ENCODE peak calls at places on chromosome 21, in four cellular contexts. S, K, N and C are unnamed samples.

GRCh38 chr21:35586305-35586704 is 474.0 kb downstream of the SETD4 start:
- DNase-seq in N (no peak), K (no peak), S (no peak), C (no peak)

GRCh38 chr21:45470087-45470515 is 65.1 kb downstream of the COL18A1 start:
- DNase-seq in N (peak; percentile 66), S (no peak), K (peak; percentile 76), C (no peak)

GRCh38 chr21:34530264-34530663 is 18.3 kb upstream of the KCNE1 start:
- DNase-seq in S (peak; percentile 84), K (peak; percentile 56), N (no peak), C (no peak)

GRCh38 chr21:37548521-37548981 is 182.0 kb downstream of the DYRK1A start:
- DNase-seq in N (no peak), S (no peak), K (no peak), C (no peak)

GRCh38 chr21:41612674-41613250 is 104.8 kb upstream of the TMPRSS2 start:
- DNase-seq in S (peak; percentile 95), N (peak; percentile 87), K (peak; percentile 89), C (peak; percentile 76)

GRCh38 chr21:38486221-38486620 is 12.1 kb downstream of the ERG start:
- DNase-seq in N (no peak), K (peak; percentile 38), S (peak; percentile 85), C (no peak)

GRCh38 chr21:37767984-37768383 is 148.3 kb downstream of the KCNJ6 start:
- DNase-seq in S (no peak), N (no peak), K (peak; percentile 25), C (no peak)

GRCh38 chr21:37072239-37072987 is 458 bp downstream of the PIGP start:
- DNase-seq in N (peak; percentile 98), K (peak; percentile 77), S (peak; percentile 73), C (peak; percentile 96)

GRCh38 chr21:46117586-46118304 is 19.8 kb downstream of the COL6A2 start:
- DNase-seq in S (no peak), K (no peak), N (peak; percentile 51), C (no peak)

GRCh38 chr21:37082856-37083611 is 10.0 kb downstream of the TTC3 start:
- DNase-seq in S (no peak), N (no peak), K (no peak), C (no peak)

GRCh38 chr21:26389971-26390641 is 183.0 kb downstream of the CYYR1 start:
- DNase-seq in K (peak; percentile 90), S (peak; percentile 68), N (no peak), C (no peak)

GRCh38 chr21:14453339-14453738 is 70.4 kb upstream of the HSPA13 start:
- DNase-seq in K (no peak), N (no peak), S (no peak), C (no peak)

GRCh38 chr21:27704567-27705166 is 737.8 kb upstream of the ADAMTS5 start:
- DNase-seq in N (no peak), K (no peak), S (no peak), C (no peak)

GRCh38 chr21:46151261-46151988 is 4.0 kb downstream of the FTCD start:
- DNase-seq in N (peak; percentile 69), S (no peak), K (no peak), C (no peak)

GRCh38 chr21:27817902-27818623 is 851.2 kb upstream of the ADAMTS5 start:
- DNase-seq in N (no peak), K (no peak), S (no peak), C (no peak)

GRCh38 chr21:41141031-41141457 is 26.9 kb upstream of the BACE2 start:
- DNase-seq in S (peak; percentile 10), K (peak; percentile 96), N (no peak), C (no peak)

GRCh38 chr21:26117972-26118367 is 52.6 kb downstream of the APP start:
- DNase-seq in N (no peak), K (no peak), S (no peak), C (no peak)

GRCh38 chr21:42145569-42146250 is 73.2 kb upstream of the ABCG1 start:
- DNase-seq in S (no peak), N (peak; percentile 87), K (peak; percentile 56), C (peak; percentile 85)